ENCODE peak calls at places on chromosome 13, in four cellular contexts. L, D, X and U are unnamed samples.

GRCh38 chr13:95505265-95505664 is 47.3 kb upstream of the CLDN10 start:
- DNase-seq in L (no peak), D (no peak), X (no peak), U (no peak)

GRCh38 chr13:113904411-113904810 is 40.5 kb upstream of the GAS6 start:
- DNase-seq in L (peak; percentile 36), D (no peak), X (no peak), U (no peak)

GRCh38 chr13:28376604-28377003 is 118.3 kb downstream of the FLT1 start:
- DNase-seq in L (no peak), D (peak; percentile 19), X (no peak), U (no peak)

GRCh38 chr13:70723732-70724131 is 615.5 kb upstream of the KLHL1 start:
- DNase-seq in L (no peak), D (no peak), X (peak; percentile 63), U (no peak)

GRCh38 chr13:76853481-76853880 is 32.7 kb downstream of the KCTD12 start:
- DNase-seq in L (no peak), D (no peak), X (no peak), U (no peak)

GRCh38 chr13:88288326-88288725 is 617.2 kb downstream of the SLITRK5 start:
- DNase-seq in L (no peak), D (no peak), X (no peak), U (no peak)

GRCh38 chr13:29924482-29924884 is 74.1 kb upstream of the UBL3 start:
- DNase-seq in L (peak; percentile 20), D (peak; percentile 81), X (peak; percentile 34), U (no peak)

GRCh38 chr13:35157143-35157755 is 215.2 kb downstream of the NBEA start:
- DNase-seq in L (peak; percentile 77), D (peak; percentile 21), X (peak; percentile 72), U (peak; percentile 26)

GRCh38 chr13:45121421-45121820 is 1.1 kb downstream of the GTF2F2 start:
- DNase-seq in L (peak; percentile 40), D (no peak), X (peak; percentile 33), U (no peak)

GRCh38 chr13:73677041-73677589 is 457.1 kb downstream of the KLF12 start:
- DNase-seq in L (peak; percentile 70), D (no peak), X (peak; percentile 10), U (no peak)

GRCh38 chr13:22880756-22881701 is 299.8 kb upstream of the SGCG start:
- DNase-seq in L (no peak), D (no peak), X (no peak), U (no peak)

GRCh38 chr13:26872444-26873173 is 112.0 kb upstream of the GPR12 start:
- DNase-seq in L (peak; percentile 56), D (peak; percentile 4), X (peak; percentile 24), U (peak; percentile 88)

GRCh38 chr13:59906413-59907027 is 257.2 kb downstream of the DIAPH3 start:
- DNase-seq in L (peak; percentile 68), D (no peak), X (peak; percentile 76), U (peak; percentile 4)

GRCh38 chr13:25153736-25154135 is 18.4 kb downstream of the AMER2 start:
- DNase-seq in L (no peak), D (no peak), X (no peak), U (no peak)

GRCh38 chr13:109243311-109243951 is 543.0 kb downstream of the IRS2 start:
- DNase-seq in L (peak; percentile 93), D (no peak), X (peak; percentile 83), U (no peak)

GRCh38 chr13:100339411-100339935 is 249.1 kb downstream of the GGACT start:
- DNase-seq in L (no peak), D (no peak), X (no peak), U (no peak)

GRCh38 chr13:57582032-57582431 is 49.5 kb upstream of the PCDH17 start:
- DNase-seq in L (no peak), D (no peak), X (no peak), U (no peak)

GRCh38 chr13:99484405-99484981 is 16.8 kb upstream of the TM9SF2 start:
- DNase-seq in L (peak; percentile 95), D (no peak), X (peak; percentile 90), U (no peak)

GRCh38 chr13:94056362-94056990 is 423.0 kb downstream of the DCT start:
- DNase-seq in L (no peak), D (no peak), X (no peak), U (no peak)

GRCh38 chr13:84400711-84401110 is 518.4 kb upstream of the SLITRK1 start:
- DNase-seq in L (peak; percentile 78), D (no peak), X (peak; percentile 37), U (no peak)

GRCh38 chr13:75395901-75396300 is 86.1 kb downstream of the TBC1D4 start:
- DNase-seq in L (no peak), D (no peak), X (no peak), U (no peak)

GRCh38 chr13:113403255-113404104 is 39.5 kb upstream of the GRTP1 start:
- DNase-seq in L (no peak), D (no peak), X (no peak), U (no peak)

GRCh38 chr13:77460195-77460594 is 75.3 kb upstream of the SCEL start:
- DNase-seq in L (peak; percentile 57), D (no peak), X (peak; percentile 3), U (no peak)

GRCh38 chr13:79398915-79399314 is 7.1 kb downstream of the RBM26 start:
- DNase-seq in L (no peak), D (no peak), X (peak; percentile 10), U (no peak)

GRCh38 chr13:112940236-112940635 is 28.8 kb upstream of the MCF2L start:
- DNase-seq in L (no peak), D (no peak), X (no peak), U (no peak)

GRCh38 chr13:48954086-48954485 is 21.6 kb upstream of the FNDC3A start:
- DNase-seq in L (peak; percentile 41), D (no peak), X (peak; percentile 23), U (no peak)

GRCh38 chr13:106047859-106048258 is 487.6 kb downstream of the EFNB2 start:
- DNase-seq in L (no peak), D (no peak), X (no peak), U (no peak)

GRCh38 chr13:61874970-61875579 is 459.4 kb upstream of the PCDH20 start:
- DNase-seq in L (no peak), D (no peak), X (no peak), U (no peak)

DNA sequence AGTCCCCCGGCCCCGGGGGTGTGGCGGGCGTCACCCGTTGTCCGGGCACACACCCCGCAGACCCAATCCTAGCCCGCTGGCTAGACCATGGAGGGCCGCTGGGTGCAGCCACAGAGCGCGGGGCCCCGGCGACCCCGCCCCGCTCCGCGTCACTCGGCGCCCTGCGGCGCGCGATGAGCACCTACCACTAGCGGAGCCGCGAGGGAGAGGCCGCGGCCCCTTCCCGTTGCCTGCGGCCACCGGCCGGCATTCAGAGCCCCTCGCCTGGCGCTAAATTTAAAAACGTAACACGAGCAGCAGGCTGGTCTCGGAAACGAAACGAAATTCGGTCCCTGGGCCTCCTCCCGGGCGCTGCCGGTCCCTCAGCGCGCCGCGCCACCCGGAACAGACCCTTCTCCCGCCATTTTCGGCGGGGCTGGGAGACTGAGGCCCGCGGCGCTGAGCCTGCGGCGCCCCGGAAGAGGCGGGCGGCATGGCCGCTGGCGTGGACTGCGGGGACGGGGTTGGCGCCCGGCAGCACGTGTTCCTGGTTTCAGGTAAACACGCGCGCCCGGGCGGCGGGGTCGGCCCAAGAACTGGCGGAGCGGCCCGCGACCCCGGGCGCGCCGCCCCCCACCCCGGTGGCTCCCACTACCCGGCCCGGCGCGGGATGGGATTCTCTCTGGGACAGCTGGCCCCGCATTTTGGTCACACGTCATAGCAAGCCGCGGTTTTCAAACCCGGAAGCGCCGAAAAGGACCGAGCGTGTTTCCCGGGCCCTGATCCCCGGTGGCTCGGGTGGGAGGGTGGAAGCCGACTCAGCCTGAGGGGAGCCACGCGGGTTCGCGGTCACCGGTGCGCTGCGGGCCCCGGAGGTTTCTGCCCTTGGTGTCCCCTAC is at the start of gene RNASEH2B:
- DNase-seq in L (peak; percentile 79), D (peak; percentile 72), X (peak; percentile 60), U (peak; percentile 71)
- TF ChIP-seq CTCF in L (no peak), D (peak; percentile 8), X (no peak), U (no peak)

GRCh38 chr13:37067874-37068273 is 8.4 kb upstream of the SUPT20H start:
- DNase-seq in L (no peak), D (no peak), X (no peak), U (no peak)

GRCh38 chr13:37069597-37070103 is 10.2 kb upstream of the SUPT20H start:
- DNase-seq in L (no peak), D (no peak), X (no peak), U (no peak)

GRCh38 chr13:37070145-37070695 is 10.7 kb upstream of the SUPT20H start:
- DNase-seq in L (no peak), D (no peak), X (no peak), U (no peak)

GRCh38 chr13:37070956-37071355 is 11.5 kb upstream of the SUPT20H start:
- DNase-seq in L (no peak), D (peak; percentile 61), X (no peak), U (no peak)

DNA sequence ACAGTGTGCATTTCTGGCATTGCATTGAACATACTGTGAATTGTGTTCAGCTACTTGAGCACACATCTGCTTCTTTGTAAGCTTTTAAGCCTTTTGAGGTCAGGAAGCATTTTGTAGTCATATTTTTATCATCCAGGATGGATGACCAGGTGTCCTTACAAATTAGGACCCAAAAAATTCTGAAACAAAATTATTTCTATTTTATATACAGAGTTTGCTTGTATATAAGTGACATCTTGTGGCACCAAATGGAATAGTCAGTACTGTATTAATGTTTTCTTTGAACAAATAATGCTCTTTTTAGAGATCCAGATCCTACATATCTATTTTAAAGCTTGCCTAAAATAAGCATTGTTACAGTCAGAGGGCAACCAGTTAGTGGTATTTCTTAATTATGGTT is 9.5 kb upstream of the SUPT20H start:
- DNase-seq in L (peak; percentile 34), D (no peak), X (peak; percentile 40), U (no peak)
- TF ChIP-seq CTCF in L (peak; percentile 39), D (no peak), X (no peak), U (no peak)

DNA sequence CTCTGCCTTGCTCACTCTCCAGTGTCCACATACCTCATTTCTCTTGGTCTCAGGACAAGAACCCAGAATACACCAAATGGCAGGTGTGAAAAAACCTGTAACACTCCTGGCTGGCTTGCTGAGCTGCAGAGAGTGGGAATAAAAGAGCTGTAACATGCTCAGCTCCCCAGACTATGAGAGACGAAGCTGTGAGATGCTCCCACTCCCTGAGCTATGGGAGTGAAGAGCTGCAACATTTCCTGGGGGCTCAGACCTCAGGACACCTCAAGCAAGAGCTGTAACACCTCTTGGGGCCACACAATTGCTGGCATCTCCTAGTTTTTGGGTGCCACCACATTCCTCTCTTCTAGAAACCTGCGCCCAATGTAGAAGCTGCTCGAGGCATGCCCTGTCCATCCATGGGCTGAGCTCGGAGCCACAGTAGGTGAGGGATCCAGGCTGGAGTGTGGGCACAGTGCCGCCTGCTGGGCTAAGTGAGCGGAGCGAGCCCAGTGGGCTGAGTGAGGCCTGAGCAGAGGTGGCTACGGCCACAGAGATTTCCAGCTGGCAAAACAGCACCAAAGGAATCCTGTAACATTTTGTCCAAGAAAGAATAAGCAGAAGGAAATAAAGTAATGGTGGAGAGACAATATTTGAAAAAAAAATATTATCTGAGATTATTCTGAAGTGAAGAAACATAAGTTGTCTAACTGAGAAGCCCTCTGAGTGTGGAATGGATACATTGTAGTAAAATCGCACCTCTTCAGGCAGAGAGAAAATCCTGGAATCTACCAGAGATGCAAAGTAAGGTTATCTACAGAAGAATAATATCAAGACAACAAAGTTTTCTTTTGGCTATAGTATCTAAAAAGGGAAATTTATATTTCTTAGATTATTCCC is 186.2 kb upstream of the PCDH9 start:
- DNase-seq in L (peak; percentile 64), D (no peak), X (peak; percentile 38), U (peak; percentile 65)
- TF ChIP-seq CTCF in L (peak; percentile 88), D (no peak), X (no peak), U (peak; percentile 68)

DNA sequence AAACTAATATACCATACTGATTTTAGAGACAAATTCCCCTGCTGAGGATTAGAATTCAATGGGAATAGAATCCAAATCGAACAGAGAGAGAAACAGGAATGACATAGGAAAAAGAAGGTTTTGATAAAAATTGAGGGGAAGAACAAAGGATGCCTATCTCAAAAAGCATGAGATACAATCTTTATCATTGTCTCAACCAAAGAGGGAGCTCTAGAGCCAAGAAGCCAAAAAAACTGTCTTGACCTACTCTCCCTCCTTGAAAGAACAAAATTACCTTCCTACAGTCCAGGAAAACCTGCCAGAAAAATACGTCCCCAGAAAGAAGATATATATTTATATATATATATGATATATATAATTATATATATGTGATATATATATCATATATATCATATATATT is 39.2 kb upstream of the MIR17HG start:
- DNase-seq in L (no peak), D (no peak), X (no peak), U (no peak)
- TF ChIP-seq CTCF in L (peak; percentile 17), D (no peak), X (no peak), U (no peak)